ENCODE peak calls at places on chromosomes 3 and 15, in six cellular contexts. S is ascending aorta, D is IMR-90, V is lung, G is SJSA1, A is stomach. P is an unnamed sample.

GRCh38 chr3:181458857-181459256 is 252.9 kb upstream of the SOX2 start:
- DNase-seq in A (no peak), V (no peak), S (no peak), D (no peak), G (no peak), P (no peak)

GRCh38 chr3:25448750-25449684 is 21.0 kb downstream of the RARB start:
- DNase-seq in D (peak; percentile 43), A (peak; percentile 86), G (peak; percentile 64), V (peak; percentile 65), S (peak; percentile 82), P (peak; percentile 96)

GRCh38 chr3:114411292-114411691 is 117.5 kb downstream of the TIGIT start:
- DNase-seq in A (no peak), G (peak; percentile 60), V (no peak), S (no peak), D (peak; percentile 59), P (no peak)

GRCh38 chr3:6717026-6717943 is 143.6 kb upstream of the GRM7 start:
- DNase-seq in G (no peak), S (no peak), A (no peak), V (no peak), D (no peak), P (no peak)

GRCh38 chr3:51581529-51581928 is 43.0 kb downstream of the RAD54L2 start:
- DNase-seq in G (peak; percentile 2), S (no peak), V (no peak), A (no peak), D (peak; percentile 48), P (no peak)

GRCh38 chr15:85137507-85138175 is 156.0 kb downstream of the PDE8A start:
- DNase-seq in G (no peak), A (no peak), V (no peak), D (peak; percentile 6), S (no peak), P (no peak)

GRCh38 chr3:157865449-157865862 is 240.8 kb downstream of the SHOX2 start:
- DNase-seq in G (no peak), A (no peak), S (no peak), D (no peak), V (no peak), P (no peak)

GRCh38 chr3:149245738-149246451 is 24.3 kb upstream of the CP start:
- DNase-seq in A (no peak), G (peak; percentile 34), V (no peak), S (no peak), D (peak; percentile 54), P (no peak)

GRCh38 chr3:28739647-28740046 is 391.0 kb upstream of the AZI2 start:
- DNase-seq in G (no peak), S (no peak), A (no peak), V (no peak), D (no peak), P (no peak)

GRCh38 chr3:54951405-54951804 is 23.5 kb upstream of the LRTM1 start:
- DNase-seq in G (peak; percentile 54), S (peak; percentile 73), V (peak; percentile 51), A (peak; percentile 37), D (peak; percentile 93), P (peak; percentile 76)

GRCh38 chr3:86563358-86563970 is 427.5 kb downstream of the VGLL3 start:
- DNase-seq in G (peak; percentile 5), V (no peak), A (no peak), S (no peak), D (peak; percentile 47), P (no peak)

GRCh38 chr3:5357089-5357488 is 169.6 kb downstream of the EDEM1 start:
- DNase-seq in A (no peak), V (no peak), S (no peak), G (no peak), D (no peak), P (no peak)

GRCh38 chr3:138729279-138729678 is 105.4 kb downstream of the PIK3CB start:
- DNase-seq in D (no peak), G (no peak), V (no peak), A (no peak), S (no peak), P (no peak)

GRCh38 chr3:97821413-97821809 is 400 bp upstream of the CRYBG3 start:
- DNase-seq in A (peak; percentile 45), D (no peak), G (no peak), S (peak; percentile 70), V (peak; percentile 56), P (peak; percentile 40)

GRCh38 chr3:58351920-58352319 is 19.2 kb downstream of the PXK start:
- DNase-seq in D (no peak), G (no peak), A (no peak), V (no peak), S (no peak), P (no peak)

DNA sequence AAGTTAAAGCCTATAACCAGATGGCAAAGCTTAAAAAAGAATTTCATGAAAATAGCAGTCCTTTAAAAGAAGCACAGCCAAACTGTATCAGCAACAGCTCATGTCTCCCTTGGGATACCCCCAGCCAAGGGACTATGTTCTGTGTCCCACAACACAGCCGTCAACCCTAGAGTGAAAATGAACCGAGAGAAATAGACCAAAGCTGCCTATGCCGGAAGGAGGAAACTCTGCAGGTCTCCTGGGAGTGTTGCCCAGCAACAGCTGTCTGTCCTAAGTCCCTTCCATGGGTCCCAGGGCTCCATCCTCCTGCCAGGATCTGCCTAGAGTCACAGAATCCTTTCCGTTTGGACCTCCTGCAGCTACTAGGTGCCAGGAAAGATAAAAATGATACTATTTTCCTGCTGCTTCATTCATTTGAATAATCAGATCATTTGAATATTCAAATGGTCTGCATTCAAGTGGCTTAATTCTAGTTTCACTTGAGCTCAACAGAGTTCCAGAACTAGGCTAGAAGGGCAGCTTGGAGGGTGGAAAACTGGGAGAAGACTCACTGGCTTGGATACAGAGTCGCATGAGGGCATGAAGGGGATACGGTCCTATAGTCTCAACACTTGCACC is 53.1 kb downstream of the TRANK1 start:
- DNase-seq in A (no peak), D (no peak), S (no peak), V (no peak), G (no peak), P (peak; percentile 64)
- H3K4me1 ChIP-seq in A (no peaks in the 10 kb centered on the region), D (no peaks in the 10 kb centered on the region), S (peaks cover 7% of the 10 kb centered on the region), V (peaks cover 2% of the 10 kb centered on the region), G (no peaks in the 10 kb centered on the region), P (peaks cover 27% of the 10 kb centered on the region)

GRCh38 chr3:50295553-50296166 is 3.4 kb upstream of the IFRD2 start:
- DNase-seq in G (no peak), V (no peak), A (no peak), D (no peak), S (no peak), P (no peak)

GRCh38 chr3:50294492-50295403 is 2.5 kb upstream of the IFRD2 start:
- DNase-seq in D (no peak), G (no peak), A (no peak), V (no peak), S (no peak), P (no peak)

GRCh38 chr3:50294089-50294488 is 1.9 kb upstream of the IFRD2 start:
- DNase-seq in V (no peak), G (no peak), A (no peak), D (no peak), S (no peak), P (no peak)

GRCh38 chr3:50292159-50292923 is at the start of gene IFRD2:
- DNase-seq in V (peak; percentile 98), A (peak; percentile 98), G (peak; percentile 82), D (peak; percentile 97), S (peak; percentile 98), P (peak; percentile 98)

DNA sequence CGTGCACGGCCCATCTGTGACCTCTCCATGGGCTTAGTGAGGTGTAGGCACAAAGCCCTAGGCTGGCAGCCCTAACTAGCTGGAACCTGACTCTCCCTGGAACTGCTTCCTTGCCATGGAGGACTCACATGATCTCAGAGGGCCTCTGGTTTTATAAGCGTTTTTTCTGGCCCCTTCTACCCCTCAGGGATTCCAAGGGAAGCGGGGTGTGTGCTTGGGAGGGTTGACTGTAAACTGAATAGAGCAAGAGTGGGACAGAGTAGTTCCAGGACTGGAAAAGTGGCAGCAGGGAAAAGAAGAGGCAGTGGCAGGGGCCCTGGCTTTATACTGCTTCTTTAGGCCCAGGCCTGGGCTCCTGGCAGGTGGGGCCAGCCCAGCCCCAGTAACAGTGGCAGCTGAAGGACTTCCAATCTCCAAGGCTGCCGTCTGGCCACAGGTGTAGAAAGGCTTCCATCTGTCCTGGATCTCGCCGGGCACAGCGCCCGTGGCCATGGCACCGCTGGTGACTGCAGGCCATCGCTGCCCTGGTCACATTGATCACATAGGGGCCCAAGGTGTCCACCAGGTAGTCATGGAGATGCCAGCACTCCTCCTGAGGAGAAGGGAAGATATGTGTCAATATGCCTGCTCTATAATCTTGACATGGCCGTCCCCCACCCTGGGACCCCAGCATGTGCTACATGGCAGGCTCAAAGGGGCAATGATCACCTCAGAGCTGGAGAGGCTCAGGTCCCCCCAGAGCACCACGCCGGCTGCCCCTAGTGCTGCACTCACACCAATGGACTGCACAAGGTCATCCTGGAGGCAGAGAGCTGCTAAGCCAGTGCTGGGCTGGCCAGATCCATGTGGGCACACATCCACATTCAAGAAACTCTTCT is 934 bp upstream of the IFRD2 start:
- DNase-seq in G (no peak), S (peak; percentile 62), A (no peak), V (no peak), D (no peak), P (peak; percentile 41)
- H3K27ac ChIP-seq in G (no peak overlapping the region), S (peak overlapping the region; percentile 89), A (peak overlapping the region; percentile 98), V (peak overlapping the region; percentile 74), D (peak overlapping the region; percentile 16), P (peak overlapping the region; percentile 94)

GRCh38 chr3:127809611-127810010 is 12.7 kb downstream of the MGLL start:
- DNase-seq in A (no peak), V (no peak), D (no peak), S (peak; percentile 28), G (no peak), P (no peak)

GRCh38 chr3:127812151-127812550 is 10.2 kb downstream of the MGLL start:
- DNase-seq in S (no peak), V (no peak), D (no peak), G (no peak), A (no peak), P (no peak)

GRCh38 chr3:127809211-127809610 is 13.1 kb downstream of the MGLL start:
- DNase-seq in G (no peak), V (no peak), D (no peak), S (no peak), A (no peak), P (no peak)

GRCh38 chr3:127814325-127814781 is 8.0 kb downstream of the MGLL start:
- DNase-seq in D (no peak), V (no peak), G (no peak), S (no peak), A (no peak), P (no peak)

GRCh38 chr3:127811717-127812116 is 10.6 kb downstream of the MGLL start:
- DNase-seq in G (no peak), D (no peak), S (no peak), V (no peak), A (no peak), P (no peak)
- H3K4me1 ChIP-seq in G (peaks cover 10% of the 10 kb centered on the region), D (peaks cover 9% of the 10 kb centered on the region), S (no peaks in the 10 kb centered on the region), V (peaks cover 6% of the 10 kb centered on the region), A (no peaks in the 10 kb centered on the region), P (peaks cover 66% of the 10 kb centered on the region)

GRCh38 chr3:126913524-126913923 is 69.4 kb upstream of the PLXNA1 start:
- DNase-seq in A (no peak), G (peak; percentile 14), S (no peak), V (no peak), D (no peak), P (no peak)

GRCh38 chr3:126912027-126912422 is 70.9 kb upstream of the PLXNA1 start:
- DNase-seq in S (no peak), D (no peak), A (no peak), V (no peak), G (no peak), P (no peak)

GRCh38 chr3:126912491-126913195 is 70.3 kb upstream of the PLXNA1 start:
- DNase-seq in G (no peak), A (no peak), V (no peak), S (no peak), D (no peak), P (no peak)

GRCh38 chr3:126910231-126910630 is 72.7 kb upstream of the PLXNA1 start:
- DNase-seq in S (no peak), A (no peak), G (no peak), D (no peak), V (no peak), P (no peak)

GRCh38 chr3:126911162-126912026 is 71.5 kb upstream of the PLXNA1 start:
- DNase-seq in G (peak; percentile 94), A (peak; percentile 37), V (peak; percentile 60), D (peak; percentile 90), S (peak; percentile 77), P (peak; percentile 55)
- H3K27ac ChIP-seq in G (peak overlapping the region; percentile 94), A (peak overlapping the region; percentile 65), V (no peak overlapping the region), D (no peak overlapping the region), S (no peak overlapping the region), P (peak overlapping the region; percentile 39)

P was measured in heart left ventricle.